ENCODE peak calls at places on chromosomes 6 and 20, in six cellular contexts. V, X, D, U, W and N are unnamed samples.

GRCh38 chr6:71028877-71029252 is 72.0 kb upstream of the B3GAT2 start:
- DNase-seq in W (no peak), X (no peak), V (no peak), D (no peak), U (no peak), N (no peak)

GRCh38 chr20:48406462-48407235 is 421.1 kb downstream of the PREX1 start:
- DNase-seq in X (no peak), W (no peak), D (no peak), V (peak; percentile 32), U (peak; percentile 34), N (no peak)

GRCh38 chr6:109902870-109903269 is 75.2 kb upstream of the GPR6 start:
- DNase-seq in V (no peak), W (no peak), U (no peak), D (no peak), X (no peak), N (no peak)

GRCh38 chr6:4224082-4224978 is 89.0 kb upstream of the ECI2 start:
- DNase-seq in X (no peak), D (no peak), V (no peak), W (no peak), U (peak; percentile 80), N (no peak)

GRCh38 chr6:124007915-124008688 is 204.4 kb downstream of the NKAIN2 start:
- DNase-seq in W (no peak), X (no peak), U (no peak), V (no peak), D (no peak), N (no peak)

GRCh38 chr20:51697119-51697826 is 70.9 kb downstream of the ATP9A start:
- DNase-seq in U (peak; percentile 31), X (no peak), V (no peak), D (no peak), W (no peak), N (no peak)

GRCh38 chr6:126182650-126183311 is 157.1 kb upstream of the CENPW start:
- DNase-seq in V (no peak), W (no peak), U (peak; percentile 84), D (no peak), X (no peak), N (no peak)

GRCh38 chr6:149961728-149962425 is 1.9 kb upstream of the ULBP1 start:
- DNase-seq in X (no peak), V (no peak), U (no peak), D (no peak), W (peak; percentile 36), N (no peak)

GRCh38 chr6:118892248-118893094 is 1.5 kb upstream of the ASF1A start:
- DNase-seq in D (no peak), X (no peak), V (no peak), W (no peak), U (peak; percentile 44), N (no peak)

GRCh38 chr20:57882451-57883161 is 172.8 kb upstream of the PMEPA1 start:
- DNase-seq in V (no peak), U (peak; percentile 40), X (no peak), D (no peak), W (peak; percentile 70), N (no peak)

GRCh38 chr20:17500826-17501225 is 30.4 kb downstream of the BFSP1 start:
- DNase-seq in D (no peak), V (no peak), W (no peak), U (no peak), X (no peak), N (no peak)

GRCh38 chr6:41970436-41970846 is 28.8 kb upstream of the CCND3 start:
- DNase-seq in U (peak; percentile 29), X (no peak), D (no peak), V (no peak), W (peak; percentile 25), N (no peak)